ENCODE peak calls at places on chromosomes 11 and 22, in ten cellular contexts. Y is mucosa of descending colon, S is adrenal gland, C is pancreas, M is BJ, X is gastrocnemius medialis, L is AG09309, G is neural progenitor cell, U is tibial artery, Z is cardiac fibroblast. F is an unnamed sample.

GRCh38 chr22:29380032-29380781 is 8.2 kb downstream of the AP1B1 start:
- DNase-seq in S (peak), X (no peak), U (no peak), M (peak), C (no peak), Z (peak), L (peak), G (no peak), Y (no peak), F (no peak)

GRCh38 chr22:41290262-41291221 is 4.6 kb upstream of the RANGAP1 start:
- DNase-seq in C (no peak), L (peak), Z (peak), M (peak), S (no peak), X (no peak), U (no peak), Y (no peak), G (peak), F (peak)

GRCh38 chr22:29833392-29833949 is 4.6 kb downstream of the ASCC2 start:
- DNase-seq in Z (no peak), S (peak), C (no peak), M (no peak), X (no peak), G (no peak), U (no peak), Y (no peak), L (no peak), F (no peak)

GRCh38 chr11:35303596-35304392 is 115.6 kb downstream of the SLC1A2 start:
- DNase-seq in U (peak), M (peak), L (peak), G (no peak), Z (peak), Y (no peak), X (peak), C (peak), S (peak), F (peak)

GRCh38 chr11:9726313-9727022 is 62.6 kb downstream of the SWAP70 start:
- DNase-seq in S (no peak), Y (no peak), X (no peak), L (peak), U (no peak), M (no peak), Z (peak), C (no peak), G (no peak), F (peak)

GRCh38 chr22:29108137-29108536 is 35.3 kb downstream of the KREMEN1 start:
- DNase-seq in M (no peak), S (no peak), G (no peak), X (no peak), Y (no peak), U (no peak), C (no peak), Z (peak), L (no peak), F (peak)

GRCh38 chr11:112321521-112322172 is 61.0 kb upstream of the PLET1 start:
- DNase-seq in Z (peak), U (no peak), L (peak), S (peak), Y (peak), C (peak), M (peak), G (no peak), X (peak), F (peak)

GRCh38 chr11:69427337-69427736 is 54.1 kb upstream of the LINC01488 start:
- DNase-seq in X (no peak), Y (no peak), Z (no peak), L (no peak), M (no peak), S (no peak), C (no peak), U (no peak), G (peak), F (no peak)

GRCh38 chr22:46936378-46936916 is 174.0 kb downstream of the TBC1D22A start:
- DNase-seq in G (no peak), Z (no peak), M (no peak), Y (no peak), U (no peak), X (no peak), S (no peak), C (no peak), L (no peak), F (no peak)

GRCh38 chr11:26985941-26986340 is 8.0 kb upstream of the FIBIN start:
- DNase-seq in X (no peak), Y (no peak), G (no peak), C (no peak), L (peak), U (no peak), Z (peak), M (peak), S (no peak), F (no peak)

GRCh38 chr11:100329352-100329751 is 357.7 kb upstream of the ARHGAP42 start:
- DNase-seq in S (no peak), Z (no peak), G (no peak), M (no peak), L (no peak), U (no peak), C (no peak), Y (no peak), X (no peak), F (peak)

GRCh38 chr11:9662273-9662672 is 1.6 kb upstream of the SWAP70 start:
- DNase-seq in U (peak), S (peak), Z (no peak), C (peak), X (no peak), L (no peak), M (no peak), Y (no peak), G (no peak), F (peak)

GRCh38 chr11:122661182-122661945 is 5.8 kb downstream of the UBASH3B start:
- DNase-seq in S (no peak), M (peak), U (no peak), Y (no peak), G (peak), C (no peak), L (peak), X (no peak), Z (no peak), F (no peak)

GRCh38 chr11:130554241-130555055 is 106.0 kb downstream of the ADAMTS15 start:
- DNase-seq in U (no peak), C (no peak), S (no peak), G (no peak), Y (no peak), Z (peak), L (no peak), X (no peak), M (no peak), F (peak)

GRCh38 chr11:122976734-122977454 is 4.7 kb downstream of the BSX start:
- DNase-seq in Y (no peak), S (no peak), U (no peak), L (no peak), X (no peak), G (peak), Z (no peak), C (no peak), M (no peak), F (no peak)

GRCh38 chr11:14894657-14895598 is 2.9 kb upstream of the CYP2R1 start:
- DNase-seq in L (peak), M (no peak), S (peak), C (no peak), Y (peak), X (peak), Z (peak), U (peak), G (no peak), F (peak)

GRCh38 chr22:37555029-37555428 is 5.3 kb upstream of the CDC42EP1 start:
- DNase-seq in M (no peak), L (no peak), U (no peak), X (no peak), G (no peak), Y (no peak), C (no peak), Z (no peak), S (no peak), F (no peak)

GRCh38 chr11:130159657-130160459 is at the start of gene ST14:
- DNase-seq in C (peak), Z (no peak), Y (peak), X (no peak), G (peak), M (no peak), U (no peak), S (no peak), L (no peak), F (no peak)

GRCh38 chr11:56890584-56891305 is 98.0 kb upstream of the OR5AK2 start:
- DNase-seq in Y (no peak), L (no peak), G (no peak), U (no peak), C (no peak), X (no peak), S (no peak), Z (peak), M (no peak), F (no peak)

GRCh38 chr11:117822031-117822521 is 2.5 kb downstream of the FXYD2 start:
- DNase-seq in M (no peak), S (peak), U (no peak), Z (no peak), L (no peak), Y (peak), C (no peak), X (no peak), G (peak), F (peak)

GRCh38 chr22:45036154-45036553 is 26.3 kb upstream of the PHF21B start:
- DNase-seq in Z (no peak), X (no peak), L (no peak), G (no peak), S (no peak), U (no peak), M (no peak), Y (no peak), C (no peak), F (no peak)

GRCh38 chr11:62688481-62688880 is 849 bp downstream of the LRRN4CL start:
- DNase-seq in C (no peak), Y (no peak), X (no peak), Z (no peak), G (no peak), L (no peak), U (no peak), S (no peak), M (no peak), F (no peak)
- H3K4me3 ChIP-seq in C (no peak), Y (no peak), X (peak), Z (no peak), G (no peak), L (no peak), U (peak), S (no peak), M (peak), F (peak)

DNA sequence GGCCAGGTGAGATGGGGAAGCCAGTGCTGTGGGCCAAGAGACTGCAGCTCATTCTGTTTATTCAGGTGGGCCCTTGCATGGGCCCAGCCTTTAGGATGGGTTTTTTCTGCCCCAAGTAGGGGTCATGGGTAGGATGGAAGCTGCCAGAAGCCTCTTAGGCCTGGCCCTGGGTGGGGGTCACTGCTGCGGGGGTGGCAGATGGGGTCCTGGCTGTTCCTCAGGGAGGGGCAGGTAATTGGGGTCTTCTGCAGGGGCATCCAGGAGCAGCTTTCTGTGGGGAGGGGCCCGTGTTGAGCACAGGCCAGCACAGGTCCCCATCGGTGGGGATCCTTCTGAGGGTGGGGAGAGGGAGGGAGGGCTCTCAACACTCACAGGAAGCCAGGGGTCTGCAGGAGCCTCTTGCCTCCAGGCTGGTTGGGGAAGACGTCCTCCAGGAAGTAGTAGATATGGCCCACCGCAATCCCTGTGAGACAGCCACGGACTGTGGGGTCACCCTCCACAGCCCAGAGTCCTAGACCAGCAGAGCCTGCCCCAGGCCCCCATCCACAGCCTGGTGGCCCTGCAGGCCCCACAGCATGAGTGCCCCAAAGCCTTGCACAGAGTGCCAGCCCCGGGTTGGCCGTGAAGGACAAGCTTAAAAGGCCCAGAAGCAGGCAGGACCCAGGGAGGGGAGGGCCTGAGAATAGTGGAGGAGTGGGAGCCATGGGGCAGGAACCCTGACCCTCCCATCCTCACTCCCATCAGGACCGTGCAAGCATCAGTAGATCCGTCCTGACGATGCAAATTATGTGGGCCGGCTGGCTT is 1.9 kb downstream of the DERL3 start:
- DNase-seq in S (no peak), G (no peak), C (no peak), M (no peak), U (no peak), Z (no peak), Y (peak), L (no peak), X (no peak), F (no peak)
- TF ChIP-seq CTCF in S (no peak), G (no peak), C (no peak), M (no peak), U (no peak), Z (no peak), Y (no peak), L (no peak), X (no peak), F (no peak)

GRCh38 chr11:93001812-93002211 is 32.4 kb downstream of the MTNR1B start:
- DNase-seq in U (no peak), X (no peak), G (no peak), M (no peak), Y (no peak), C (no peak), L (no peak), Z (no peak), S (no peak), F (no peak)
- H3K4me3 ChIP-seq in U (no peak), X (no peak), G (no peak), M (no peak), Y (no peak), C (no peak), L (no peak), Z (no peak), S (no peak), F (no peak)

GRCh38 chr11:6682591-6682935 is 577 bp downstream of the MRPL17 start:
- DNase-seq in Z (peak), X (no peak), U (no peak), S (no peak), C (no peak), Y (no peak), M (no peak), G (no peak), L (no peak), F (no peak)

GRCh38 chr11:6682936-6683861 is at the start of gene MRPL17:
- DNase-seq in U (peak), S (peak), Y (peak), X (peak), C (peak), G (peak), L (peak), M (peak), Z (peak), F (peak)

GRCh38 chr11:6687876-6688275 is 4.7 kb upstream of the MRPL17 start:
- DNase-seq in M (no peak), Y (no peak), U (no peak), Z (no peak), G (no peak), S (no peak), C (no peak), X (no peak), L (no peak), F (no peak)

GRCh38 chr11:6681949-6682348 is 1.2 kb downstream of the MRPL17 start:
- DNase-seq in X (no peak), S (no peak), U (no peak), G (peak), Z (no peak), Y (no peak), M (no peak), L (no peak), C (no peak), F (peak)

GRCh38 chr11:6686006-6686405 is 2.9 kb upstream of the MRPL17 start:
- DNase-seq in G (no peak), M (no peak), U (no peak), Y (no peak), C (no peak), S (no peak), Z (no peak), L (no peak), X (no peak), F (no peak)
- TF ChIP-seq CTCF in G (no peak), M (no peak), U (no peak), Y (no peak), C (no peak), S (no peak), Z (no peak), L (no peak), X (no peak), F (no peak)

F was measured in choroid plexus epithelial cell.